ENCODE peak calls at places on chromosomes 3 and 15, in six cellular contexts. B is HepG2, P is GM23338, Y is SK-N-SH, Q is K562, K is GM12878. V is an unnamed sample. For H3K4me1, the result is how much of the 10 kb centered on the place peaks cover.

GRCh38 chr15:47505712-47506542 is 211.4 kb upstream of the SEMA6D start:
- DNase-seq in B (no peak), P (no peak), Y (peak), Q (no peak), K (no peak), V (no peak)

GRCh38 chr3:10352146-10352911 is 31.4 kb upstream of the SEC13 start:
- DNase-seq in B (no peak), P (no peak), Y (no peak), Q (no peak), K (no peak), V (no peak)

GRCh38 chr3:79598594-79598993 is 169.2 kb downstream of the ROBO1 start:
- DNase-seq in B (no peak), P (peak), Y (no peak), Q (no peak), K (no peak), V (no peak)

GRCh38 chr3:101690972-101691371 is 4.5 kb upstream of the RPL24 start:
- DNase-seq in B (no peak), P (peak), Y (no peak), Q (peak), K (no peak), V (no peak)

GRCh38 chr15:39936187-39936586 is 2.3 kb downstream of the EIF2AK4 start:
- DNase-seq in B (no peak), P (no peak), Y (no peak), Q (no peak), K (no peak), V (no peak)

GRCh38 chr3:111471851-111472250 is 70.1 kb upstream of the CD96 start:
- DNase-seq in B (no peak), P (no peak), Y (no peak), Q (no peak), K (no peak), V (no peak)

GRCh38 chr15:28987337-28987736 is 101.6 kb downstream of the APBA2 start:
- DNase-seq in B (no peak), P (no peak), Y (no peak), Q (no peak), K (no peak), V (no peak)

GRCh38 chr3:20125912-20126311 is 60.1 kb downstream of the SGO1 start:
- DNase-seq in B (no peak), P (no peak), Y (no peak), Q (no peak), K (peak), V (no peak)

GRCh38 chr3:32859604-32860237 is 41.9 kb downstream of the TRIM71 start:
- DNase-seq in B (no peak), P (peak), Y (no peak), Q (no peak), K (no peak), V (no peak)

GRCh38 chr3:176697284-176697889 is 499.9 kb downstream of the TBL1XR1 start:
- DNase-seq in B (no peak), P (peak), Y (no peak), Q (peak), K (no peak), V (no peak)

GRCh38 chr3:50372349-50372748 is 13.0 kb upstream of the TMEM115 start:
- DNase-seq in B (no peak), P (no peak), Y (peak), Q (peak), K (no peak), V (no peak)

GRCh38 chr15:85785887-85786777 is 8.6 kb downstream of the KLHL25 start:
- DNase-seq in B (peak), P (no peak), Y (no peak), Q (no peak), K (no peak), V (peak)

GRCh38 chr3:179100652-179101051 is 29.0 kb upstream of the ZMAT3 start:
- DNase-seq in B (no peak), P (no peak), Y (no peak), Q (peak), K (no peak), V (no peak)

GRCh38 chr3:38016410-38016809 is 13.0 kb downstream of the PLCD1 start:
- DNase-seq in B (no peak), P (no peak), Y (no peak), Q (no peak), K (no peak), V (no peak)

GRCh38 chr3:16482770-16483531 is 30.5 kb downstream of the RFTN1 start:
- DNase-seq in B (no peak), P (peak), Y (no peak), Q (no peak), K (no peak), V (no peak)

GRCh38 chr3:184230081-184230602 is 757 bp downstream of the VWA5B2 start:
- DNase-seq in B (peak), P (peak), Y (peak), Q (peak), K (no peak), V (no peak)
- H2AFZ ChIP-seq in B (no peak), P (peak), Y (peak), Q (no peak), K (no peak), V (no peak)

GRCh38 chr15:64289550-64289949 is 66.4 kb downstream of the CSNK1G1 start:
- DNase-seq in B (no peak), P (no peak), Y (no peak), Q (no peak), K (no peak), V (no peak)

GRCh38 chr15:64288999-64289398 is 67.0 kb downstream of the CSNK1G1 start:
- DNase-seq in B (no peak), P (no peak), Y (no peak), Q (no peak), K (no peak), V (no peak)

GRCh38 chr15:64286473-64286872 is 69.5 kb downstream of the CSNK1G1 start:
- DNase-seq in B (no peak), P (no peak), Y (peak), Q (no peak), K (no peak), V (no peak)

GRCh38 chr15:64287953-64288352 is 68.0 kb downstream of the CSNK1G1 start:
- DNase-seq in B (no peak), P (no peak), Y (no peak), Q (no peak), K (no peak), V (no peak)

GRCh38 chr15:64288577-64288976 is 67.4 kb downstream of the CSNK1G1 start:
- DNase-seq in B (no peak), P (no peak), Y (no peak), Q (no peak), K (no peak), V (no peak)
- TF ChIP-seq REST in B (no peak), P (no peak), Y (no peak), Q (no peak), K (no peak), V (no peak)

DNA sequence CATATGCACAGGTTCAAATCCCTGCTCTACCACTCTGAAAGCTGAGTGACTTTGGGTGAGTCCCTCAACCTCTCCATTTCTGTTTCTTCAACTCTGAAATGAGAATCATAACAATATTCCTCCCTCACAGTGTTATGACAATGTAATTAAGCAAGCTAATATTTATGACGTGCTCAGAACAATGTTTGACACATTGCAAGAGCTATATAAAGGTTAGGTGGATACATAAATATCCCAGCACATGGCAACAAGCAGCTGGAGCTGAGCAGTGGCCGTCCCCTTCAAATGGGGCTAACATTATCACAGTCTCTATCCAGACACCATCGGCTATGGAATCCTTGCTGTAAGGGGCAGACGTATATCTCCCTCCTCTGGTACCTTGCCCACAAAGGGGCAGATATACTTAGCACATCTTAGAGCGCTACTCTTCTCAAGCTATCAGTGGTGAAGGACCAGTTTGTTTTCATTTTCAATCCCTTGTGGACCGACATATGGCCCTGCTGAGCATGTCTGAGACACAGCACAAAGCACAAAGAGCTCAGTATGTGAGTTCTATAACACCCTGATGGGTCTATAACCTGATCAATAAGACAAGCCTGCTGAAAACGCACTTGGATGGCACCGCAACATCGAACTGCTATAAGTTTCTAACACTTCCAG is 80.9 kb downstream of the PRICKLE2 start:
- DNase-seq in B (no peak), P (no peak), Y (no peak), Q (no peak), K (no peak), V (no peak)
- H3K4me1 ChIP-seq in B (under half), P (under half), Y (under half), Q (under half), K (under half), V (under half)

DNA sequence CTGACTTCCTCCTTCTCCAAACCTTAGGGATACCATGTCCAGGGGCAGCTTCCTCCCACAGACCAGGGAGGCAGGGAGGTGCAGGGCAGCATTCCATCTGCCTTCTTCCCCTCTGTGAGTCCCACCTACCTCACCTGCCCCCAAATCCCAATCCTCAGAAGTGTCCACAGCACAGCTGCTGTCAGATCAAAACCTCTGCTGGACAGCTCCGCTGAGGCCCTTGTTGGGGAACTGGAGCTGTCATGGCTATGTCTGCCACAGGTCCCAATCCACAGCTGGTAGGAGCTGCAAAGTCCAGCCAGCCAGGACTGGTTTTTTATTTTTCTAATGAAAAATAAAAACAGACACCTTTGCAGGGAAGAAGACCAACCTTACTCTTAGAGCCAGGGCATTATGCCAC is 40.7 kb upstream of the TBC1D21 start:
- DNase-seq in B (no peak), P (peak), Y (no peak), Q (no peak), K (no peak), V (no peak)
- H2AFZ ChIP-seq in B (no peak), P (no peak), Y (no peak), Q (no peak), K (no peak), V (no peak)

GRCh38 chr15:79834496-79834895 is 62.3 kb downstream of the MTHFS start:
- DNase-seq in B (no peak), P (no peak), Y (no peak), Q (no peak), K (no peak), V (no peak)
- TF ChIP-seq REST in B (no peak), P (no peak), Y (no peak), Q (no peak), K (no peak), V (no peak)

V was measured in HCT116.